ENCODE peak calls at places on chromosome 14, in four cellular contexts. One of them, this sample, is unnamed.

GRCh38 chr14:89415139-89415538 is 1.9 kb downstream of the FOXN3 start:
- DNase-seq in K562: no peak
- DNase-seq in HepG2: no peak
- DNase-seq in WTC11: no peak
- DNase-seq in this sample: no peak

GRCh38 chr14:82565825-82566224 is 1032.2 kb upstream of the SEL1L start:
- DNase-seq in HepG2: no peak
- DNase-seq in WTC11: no peak
- DNase-seq in K562: no peak
- DNase-seq in this sample: no peak

GRCh38 chr14:25039933-25040332 is 10.0 kb downstream of the STXBP6 start:
- DNase-seq in HepG2: no peak
- DNase-seq in K562: no peak
- DNase-seq in WTC11: no peak
- DNase-seq in this sample: no peak

GRCh38 chr14:70827366-70828151 is 18.2 kb upstream of the MAP3K9 start:
- DNase-seq in WTC11: no peak
- DNase-seq in HepG2: peak
- DNase-seq in K562: no peak
- DNase-seq in this sample: no peak

GRCh38 chr14:29937116-29937515 is 9.5 kb upstream of the PRKD1 start:
- DNase-seq in WTC11: no peak
- DNase-seq in HepG2: no peak
- DNase-seq in K562: no peak
- DNase-seq in this sample: no peak

GRCh38 chr14:93970589-93970966 is 5.8 kb downstream of the ASB2 start:
- DNase-seq in HepG2: peak
- DNase-seq in K562: no peak
- DNase-seq in WTC11: no peak
- DNase-seq in this sample: peak

GRCh38 chr14:71373773-71374172 is 466.5 kb downstream of the PCNX1 start:
- DNase-seq in K562: no peak
- DNase-seq in WTC11: no peak
- DNase-seq in HepG2: no peak
- DNase-seq in this sample: no peak

GRCh38 chr14:98231210-98231609 is 1040.8 kb downstream of the BCL11B start:
- DNase-seq in HepG2: no peak
- DNase-seq in K562: no peak
- DNase-seq in WTC11: no peak
- DNase-seq in this sample: no peak

GRCh38 chr14:102630405-102630804 is 38.0 kb downstream of the RCOR1 start:
- DNase-seq in HepG2: no peak
- DNase-seq in WTC11: no peak
- DNase-seq in K562: no peak
- DNase-seq in this sample: no peak

GRCh38 chr14:79279645-79280399 is 931.5 kb downstream of the DIO2 start:
- DNase-seq in HepG2: no peak
- DNase-seq in K562: no peak
- DNase-seq in WTC11: peak
- DNase-seq in this sample: no peak

GRCh38 chr14:70642313-70643235 is 858 bp downstream of the TTC9 start:
- DNase-seq in HepG2: no peak
- DNase-seq in K562: no peak
- DNase-seq in WTC11: peak
- DNase-seq in this sample: no peak

GRCh38 chr14:102560436-102561261 is 31.8 kb upstream of the RCOR1 start:
- DNase-seq in HepG2: no peak
- DNase-seq in K562: no peak
- DNase-seq in WTC11: no peak
- DNase-seq in this sample: no peak

GRCh38 chr14:54650331-54651017 is 83.5 kb downstream of the SAMD4A start:
- DNase-seq in WTC11: no peak
- DNase-seq in HepG2: peak
- DNase-seq in K562: no peak
- DNase-seq in this sample: no peak

GRCh38 chr14:70755655-70756054 is 53.7 kb downstream of the MAP3K9 start:
- DNase-seq in HepG2: no peak
- DNase-seq in WTC11: no peak
- DNase-seq in K562: no peak
- DNase-seq in this sample: no peak

GRCh38 chr14:71452987-71453386 is 479.2 kb upstream of the RGS6 start:
- DNase-seq in WTC11: no peak
- DNase-seq in HepG2: no peak
- DNase-seq in K562: no peak
- DNase-seq in this sample: no peak

GRCh38 chr14:31059152-31059924 is 33.2 kb upstream of the STRN3 start:
- DNase-seq in K562: peak
- DNase-seq in HepG2: peak
- DNase-seq in WTC11: no peak
- DNase-seq in this sample: peak

GRCh38 chr14:56657604-56658003 is 78.0 kb downstream of the TMEM260 start:
- DNase-seq in K562: no peak
- DNase-seq in HepG2: no peak
- DNase-seq in WTC11: no peak
- DNase-seq in this sample: no peak

GRCh38 chr14:71604231-71604630 is 328.0 kb upstream of the RGS6 start:
- DNase-seq in WTC11: no peak
- DNase-seq in HepG2: no peak
- DNase-seq in K562: no peak
- DNase-seq in this sample: no peak

GRCh38 chr14:53946404-53947400 is 9.9 kb downstream of the BMP4 start:
- DNase-seq in WTC11: peak
- DNase-seq in HepG2: no peak
- DNase-seq in K562: no peak
- DNase-seq in this sample: no peak

GRCh38 chr14:24274101-24274543 is 2.7 kb upstream of the RABGGTA start:
- DNase-seq in K562: no peak
- DNase-seq in HepG2: no peak
- DNase-seq in WTC11: no peak
- DNase-seq in this sample: no peak

GRCh38 chr14:92460916-92461579 is 52.5 kb upstream of the RIN3 start:
- DNase-seq in K562: no peak
- DNase-seq in WTC11: no peak
- DNase-seq in HepG2: no peak
- DNase-seq in this sample: no peak

GRCh38 chr14:49218436-49219092 is 367.6 kb downstream of the RPS29 start:
- DNase-seq in HepG2: no peak
- DNase-seq in K562: no peak
- DNase-seq in WTC11: no peak
- DNase-seq in this sample: no peak

GRCh38 chr14:85471744-85472143 is 58.2 kb upstream of the FLRT2 start:
- DNase-seq in HepG2: peak
- DNase-seq in K562: no peak
- DNase-seq in WTC11: no peak
- DNase-seq in this sample: no peak

GRCh38 chr14:94001501-94002396 is 4.6 kb downstream of the CCDC197 start:
- DNase-seq in HepG2: peak
- DNase-seq in WTC11: peak
- DNase-seq in K562: peak
- DNase-seq in this sample: peak

GRCh38 chr14:67653651-67654280 is 20.7 kb downstream of the VTI1B start:
- DNase-seq in HepG2: no peak
- DNase-seq in K562: no peak
- DNase-seq in WTC11: no peak
- DNase-seq in this sample: no peak

GRCh38 chr14:61780125-61780524 is 17.9 kb downstream of the SNAPC1 start:
- DNase-seq in K562: no peak
- DNase-seq in WTC11: no peak
- DNase-seq in HepG2: no peak
- DNase-seq in this sample: no peak

GRCh38 chr14:100067971-100068959 is 3.0 kb downstream of the EVL start:
- DNase-seq in K562: peak
- DNase-seq in WTC11: no peak
- DNase-seq in HepG2: no peak
- DNase-seq in this sample: no peak

GRCh38 chr14:24956104-24956503 is 93.8 kb downstream of the STXBP6 start:
- DNase-seq in HepG2: no peak
- DNase-seq in K562: no peak
- DNase-seq in WTC11: peak
- DNase-seq in this sample: no peak

GRCh38 chr14:54483848-54484247 is 4.9 kb downstream of the GMFB start:
- DNase-seq in K562: no peak
- DNase-seq in HepG2: no peak
- DNase-seq in WTC11: no peak
- DNase-seq in this sample: no peak

GRCh38 chr14:69324341-69324931 is 64.5 kb downstream of the GALNT16 start:
- DNase-seq in K562: no peak
- DNase-seq in WTC11: peak
- DNase-seq in HepG2: no peak
- DNase-seq in this sample: no peak

GRCh38 chr14:93916476-93916875 is 10.7 kb upstream of the FAM181A start:
- DNase-seq in K562: no peak
- DNase-seq in WTC11: no peak
- DNase-seq in HepG2: no peak
- DNase-seq in this sample: no peak

GRCh38 chr14:101518611-101519048 is 42.7 kb upstream of the DIO3 start:
- DNase-seq in HepG2: no peak
- DNase-seq in WTC11: no peak
- DNase-seq in K562: no peak
- DNase-seq in this sample: no peak

GRCh38 chr14:33287204-33287603 is 348.5 kb downstream of the NPAS3 start:
- DNase-seq in K562: no peak
- DNase-seq in WTC11: no peak
- DNase-seq in HepG2: no peak
- DNase-seq in this sample: no peak

GRCh38 chr14:45658917-45659299 is 405.9 kb upstream of the MIS18BP1 start:
- DNase-seq in HepG2: no peak
- DNase-seq in WTC11: no peak
- DNase-seq in K562: no peak
- DNase-seq in this sample: no peak

GRCh38 chr14:56659964-56660551 is 80.5 kb downstream of the TMEM260 start:
- DNase-seq in K562: peak
- DNase-seq in HepG2: peak
- DNase-seq in WTC11: no peak
- DNase-seq in this sample: peak

GRCh38 chr14:21268612-21269251 is 510 bp downstream of the HNRNPC start:
- DNase-seq in K562: peak
- DNase-seq in WTC11: no peak
- DNase-seq in HepG2: peak
- DNase-seq in this sample: no peak
- TF ChIP-seq ELF4 in K562: no peak
- TF ChIP-seq ELF4 in WTC11: no peak
- TF ChIP-seq ELF4 in HepG2: no peak
- TF ChIP-seq ELF4 in this sample: no peak

GRCh38 chr14:58270628-58271027 is 26.0 kb downstream of the PSMA3 start:
- DNase-seq in HepG2: no peak
- DNase-seq in WTC11: no peak
- DNase-seq in K562: no peak
- DNase-seq in this sample: no peak
- TF ChIP-seq ELF4 in HepG2: no peak
- TF ChIP-seq ELF4 in WTC11: no peak
- TF ChIP-seq ELF4 in K562: no peak
- TF ChIP-seq ELF4 in this sample: no peak

DNA sequence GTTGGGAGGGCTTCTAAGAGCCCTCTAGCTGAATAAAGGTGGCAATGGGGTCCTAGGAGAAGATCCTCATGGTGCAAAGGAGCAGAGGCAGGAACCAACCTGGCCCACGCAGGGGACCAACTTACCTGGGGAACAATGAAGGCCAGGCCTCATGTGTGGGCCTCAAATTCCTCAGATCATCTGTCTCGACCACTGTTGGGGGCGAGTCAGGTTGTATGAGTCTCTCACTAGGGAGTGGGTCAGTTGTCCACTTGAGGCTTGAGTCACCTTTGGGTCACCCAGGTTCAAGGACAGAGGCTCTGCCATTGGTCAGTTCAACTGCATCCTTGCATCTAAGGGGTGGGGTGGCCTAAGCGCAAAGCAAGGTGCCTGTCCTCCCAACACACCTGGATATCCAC is 43.7 kb upstream of the BDKRB2 start:
- DNase-seq in K562: no peak
- DNase-seq in HepG2: no peak
- DNase-seq in WTC11: no peak
- DNase-seq in this sample: no peak
- TF ChIP-seq ELF4 in K562: no peak
- TF ChIP-seq ELF4 in HepG2: no peak
- TF ChIP-seq ELF4 in WTC11: no peak
- TF ChIP-seq ELF4 in this sample: no peak

GRCh38 chr14:22598896-22599244 is 770 bp downstream of the ABHD4 start:
- DNase-seq in K562: peak
- DNase-seq in WTC11: no peak
- DNase-seq in HepG2: peak
- DNase-seq in this sample: peak

GRCh38 chr14:22597265-22597664 is 835 bp upstream of the ABHD4 start:
- DNase-seq in HepG2: no peak
- DNase-seq in K562: no peak
- DNase-seq in WTC11: no peak
- DNase-seq in this sample: no peak

GRCh38 chr14:22597771-22598098 is 365 bp upstream of the ABHD4 start:
- DNase-seq in WTC11: no peak
- DNase-seq in HepG2: no peak
- DNase-seq in K562: no peak
- DNase-seq in this sample: no peak

GRCh38 chr14:22599349-22599748 is 1.2 kb downstream of the ABHD4 start:
- DNase-seq in HepG2: no peak
- DNase-seq in WTC11: no peak
- DNase-seq in K562: no peak
- DNase-seq in this sample: no peak

DNA sequence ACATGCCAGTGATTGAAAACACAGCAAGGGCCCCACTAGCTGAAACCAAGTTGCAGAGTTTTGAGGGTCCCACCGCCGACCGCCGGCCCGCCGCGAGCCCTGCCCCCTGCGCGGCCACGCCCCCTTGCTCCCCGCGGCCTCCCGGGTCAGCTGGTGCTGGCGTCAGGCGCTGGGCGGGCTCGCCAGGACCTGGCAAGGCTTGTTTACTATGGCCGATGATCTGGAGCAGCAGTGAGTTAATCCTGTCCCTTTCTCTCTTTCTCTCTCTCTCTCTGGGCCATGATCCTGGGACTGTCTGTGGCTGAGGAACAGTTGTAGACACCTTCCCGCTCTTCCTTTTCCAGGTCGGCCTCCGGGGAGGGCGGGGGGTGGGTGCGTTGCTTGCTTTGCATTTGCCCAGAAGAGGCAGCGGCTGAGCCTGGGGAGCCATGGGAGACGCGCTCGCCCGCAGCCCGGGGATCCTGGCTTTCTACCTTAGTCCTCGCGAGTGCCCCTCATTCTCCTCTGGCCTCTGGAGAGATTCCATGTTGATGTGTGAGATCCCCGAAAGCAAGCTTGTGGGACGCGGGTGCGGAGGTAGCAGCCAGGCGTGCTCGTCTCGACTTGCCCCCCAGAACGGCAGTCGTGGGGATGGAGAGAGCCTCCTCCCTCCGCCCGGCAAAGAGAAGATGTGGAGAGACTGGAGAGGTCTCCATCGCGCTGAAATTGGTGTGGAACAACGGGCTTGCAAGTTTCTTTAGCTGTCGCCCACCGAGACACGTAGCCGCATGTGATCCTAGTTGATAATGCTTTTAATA is at the start of gene ABHD4:
- DNase-seq in HepG2: peak
- DNase-seq in K562: peak
- DNase-seq in WTC11: peak
- DNase-seq in this sample: peak
- TF ChIP-seq ELF4 in HepG2: no peak
- TF ChIP-seq ELF4 in K562: no peak
- TF ChIP-seq ELF4 in WTC11: no peak
- TF ChIP-seq ELF4 in this sample: no peak

GRCh38 chr14:21467620-21468019 is 9.1 kb downstream of the RAB2B start:
- DNase-seq in WTC11: no peak
- DNase-seq in K562: no peak
- DNase-seq in HepG2: no peak
- DNase-seq in this sample: no peak
- TF ChIP-seq ELF4 in WTC11: no peak
- TF ChIP-seq ELF4 in K562: no peak
- TF ChIP-seq ELF4 in HepG2: no peak
- TF ChIP-seq ELF4 in this sample: no peak

This sample was measured in HEK293T.